ENCODE peak calls at places on chromosomes 12 and 14, in nine cellular contexts. S is heart right ventricle, W is breast epithelium, M is Peyer's patch, V is upper lobe of left lung, H is GM23338, G is PC-3, L is colonic mucosa, Y is sigmoid colon. R is an unnamed sample. For H3K36me3, the result is how much of the 10 kb centered on the place peaks cover.

GRCh38 chr14:100587248-100587762 is at the start of gene BEGAIN:
- DNase-seq in S (no peak), G (no peak), L (no peak), M (peak), V (no peak), Y (no peak), W (no peak), H (peak), R (no peak)

GRCh38 chr12:108690191-108690518 is 41.2 kb downstream of the CORO1C start:
- DNase-seq in M (no peak), L (no peak), W (no peak), V (no peak), G (no peak), H (no peak), Y (no peak), S (no peak), R (no peak)

GRCh38 chr12:115411121-115411520 is 727.1 kb upstream of the TBX3 start:
- DNase-seq in M (no peak), G (no peak), H (peak), S (no peak), W (no peak), Y (no peak), L (no peak), V (no peak), R (no peak)

GRCh38 chr14:94227029-94227428 is 52.9 kb downstream of the PPP4R4 start:
- DNase-seq in W (no peak), H (no peak), L (no peak), M (no peak), G (no peak), Y (no peak), V (no peak), S (no peak), R (peak)

GRCh38 chr12:91355150-91356006 is 172.8 kb upstream of the DCN start:
- DNase-seq in M (peak), L (peak), Y (peak), H (peak), V (peak), S (peak), W (peak), G (peak), R (peak)

GRCh38 chr12:15209782-15210181 is 11.4 kb downstream of the RERG start:
- DNase-seq in G (no peak), Y (no peak), W (no peak), M (no peak), H (no peak), L (no peak), S (no peak), V (no peak), R (peak)

GRCh38 chr12:96235497-96235826 is 41.3 kb downstream of the ELK3 start:
- DNase-seq in G (no peak), Y (peak), L (no peak), V (no peak), M (no peak), H (no peak), W (no peak), S (no peak), R (no peak)

GRCh38 chr12:12585115-12585862 is 22.6 kb upstream of the DUSP16 start:
- DNase-seq in V (no peak), W (no peak), G (peak), M (no peak), L (no peak), S (no peak), H (peak), Y (no peak), R (no peak)

GRCh38 chr14:61280092-61280525 is 1.0 kb downstream of the TMEM30B start:
- DNase-seq in S (no peak), M (peak), Y (no peak), H (no peak), W (peak), G (peak), V (peak), L (peak), R (no peak)

GRCh38 chr12:14957769-14958168 is 3.6 kb downstream of the ARHGDIB start:
- DNase-seq in W (no peak), Y (no peak), L (no peak), S (no peak), V (no peak), G (no peak), M (no peak), H (no peak), R (no peak)

GRCh38 chr12:75984577-75985182 is 46.9 kb downstream of the PHLDA1 start:
- DNase-seq in S (no peak), V (no peak), G (no peak), M (no peak), Y (no peak), L (no peak), W (no peak), H (no peak), R (no peak)

GRCh38 chr12:54417712-54418440 is 1.2 kb downstream of the ITGA5 start:
- DNase-seq in H (peak), V (peak), L (no peak), G (no peak), M (no peak), W (no peak), Y (peak), S (peak), R (peak)

GRCh38 chr12:126747530-126748149 is 1519.3 kb upstream of the TMEM132C start:
- DNase-seq in L (peak), H (peak), V (peak), M (no peak), W (no peak), G (peak), Y (no peak), S (peak), R (peak)

GRCh38 chr14:23564876-23565275 is 2.7 kb downstream of the AP1G2 start:
- DNase-seq in L (no peak), Y (peak), V (no peak), H (no peak), S (no peak), G (no peak), M (no peak), W (no peak), R (no peak)

GRCh38 chr14:68928770-68929550 is 50.1 kb downstream of the ACTN1 start:
- DNase-seq in Y (no peak), H (no peak), V (no peak), S (no peak), L (no peak), M (no peak), W (no peak), G (no peak), R (no peak)

GRCh38 chr14:22824711-22825359 is 4.9 kb upstream of the MRPL52 start:
- DNase-seq in Y (peak), M (no peak), W (no peak), L (no peak), S (no peak), H (no peak), G (peak), V (no peak), R (peak)

GRCh38 chr12:12835378-12836145 is 22.4 kb downstream of the DDX47 start:
- DNase-seq in M (no peak), G (peak), H (no peak), V (peak), W (no peak), L (no peak), Y (no peak), S (no peak), R (no peak)

GRCh38 chr12:58097741-58098140 is 156.4 kb downstream of the ATP23 start:
- DNase-seq in L (no peak), Y (no peak), S (no peak), G (no peak), M (no peak), V (no peak), W (no peak), H (no peak), R (no peak)

GRCh38 chr14:101739446-101740141 is 21.9 kb upstream of the PPP2R5C start:
- DNase-seq in G (no peak), W (no peak), H (no peak), Y (no peak), M (no peak), S (no peak), L (peak), V (peak), R (no peak)

GRCh38 chr12:106974525-106974924 is 12.4 kb downstream of the MTERF2 start:
- DNase-seq in L (no peak), W (no peak), S (no peak), H (no peak), Y (no peak), G (no peak), M (no peak), V (no peak), R (no peak)

GRCh38 chr12:47744005-47744651 is 14.6 kb downstream of the RAPGEF3 start:
- DNase-seq in G (peak), V (peak), Y (no peak), M (peak), S (no peak), H (peak), W (peak), L (peak), R (no peak)

GRCh38 chr12:40238221-40238902 is 13.6 kb downstream of the LRRK2 start:
- DNase-seq in H (no peak), G (no peak), L (no peak), Y (no peak), V (no peak), S (no peak), M (no peak), W (no peak), R (no peak)

GRCh38 chr14:21933681-21934080 is 260.1 kb upstream of the OR4E1 start:
- DNase-seq in S (no peak), L (no peak), H (peak), M (no peak), G (peak), W (no peak), Y (no peak), V (no peak), R (no peak)

GRCh38 chr14:94342334-94342934 is 19.3 kb upstream of the SERPINA6 start:
- DNase-seq in V (peak), M (peak), S (peak), W (peak), H (no peak), G (peak), L (peak), Y (peak), R (peak)

GRCh38 chr12:67415473-67415872 is 146.3 kb downstream of the CAND1 start:
- DNase-seq in V (no peak), G (peak), Y (no peak), S (no peak), H (peak), L (no peak), M (no peak), W (no peak), R (peak)

GRCh38 chr14:95184413-95184790 is 27.1 kb upstream of the DICER1 start:
- DNase-seq in S (no peak), M (no peak), V (no peak), W (no peak), G (no peak), H (no peak), L (no peak), Y (no peak), R (no peak)

GRCh38 chr14:100158566-100159106 is 809 bp downstream of the DEGS2 start:
- DNase-seq in S (no peak), W (no peak), H (no peak), Y (no peak), L (no peak), G (no peak), M (peak), V (no peak), R (no peak)

GRCh38 chr14:103310576-103311095 is 23.4 kb upstream of the EIF5 start:
- DNase-seq in H (no peak), W (no peak), Y (no peak), V (no peak), G (no peak), M (no peak), S (no peak), L (no peak), R (no peak)

GRCh38 chr12:70724444-70724843 is 87.2 kb upstream of the PTPRB start:
- DNase-seq in L (no peak), G (peak), Y (no peak), H (peak), W (no peak), S (no peak), V (no peak), M (no peak), R (peak)

GRCh38 chr12:75322464-75322863 is 7.7 kb downstream of the CAPS2 start:
- DNase-seq in V (no peak), G (no peak), M (no peak), H (no peak), S (no peak), L (no peak), W (no peak), Y (no peak), R (peak)

GRCh38 chr14:50021261-50021660 is 95.1 kb downstream of the VCPKMT start:
- DNase-seq in W (no peak), Y (no peak), L (no peak), G (no peak), S (no peak), V (no peak), H (no peak), M (no peak), R (no peak)

GRCh38 chr14:59265808-59266207 is 77.3 kb downstream of the DAAM1 start:
- DNase-seq in Y (no peak), M (peak), V (no peak), L (no peak), S (no peak), W (no peak), H (no peak), G (peak), R (no peak)

GRCh38 chr12:102069707-102070106 is 7.9 kb upstream of the WASHC3 start:
- DNase-seq in S (no peak), W (no peak), M (no peak), V (no peak), L (no peak), H (no peak), G (no peak), Y (no peak), R (no peak)

GRCh38 chr12:84172823-84173424 is 739.7 kb downstream of the SLC6A15 start:
- DNase-seq in G (no peak), Y (no peak), S (no peak), H (no peak), L (no peak), W (no peak), M (no peak), V (no peak), R (no peak)

GRCh38 chr12:81976661-81977060 is 217.5 kb upstream of the PPFIA2 start:
- DNase-seq in W (no peak), V (no peak), M (no peak), S (no peak), G (no peak), H (no peak), L (no peak), Y (no peak), R (no peak)

GRCh38 chr12:95583933-95584332 is 32.7 kb upstream of the USP44 start:
- DNase-seq in Y (no peak), V (no peak), M (no peak), G (no peak), H (no peak), L (no peak), W (no peak), S (no peak), R (no peak)

DNA sequence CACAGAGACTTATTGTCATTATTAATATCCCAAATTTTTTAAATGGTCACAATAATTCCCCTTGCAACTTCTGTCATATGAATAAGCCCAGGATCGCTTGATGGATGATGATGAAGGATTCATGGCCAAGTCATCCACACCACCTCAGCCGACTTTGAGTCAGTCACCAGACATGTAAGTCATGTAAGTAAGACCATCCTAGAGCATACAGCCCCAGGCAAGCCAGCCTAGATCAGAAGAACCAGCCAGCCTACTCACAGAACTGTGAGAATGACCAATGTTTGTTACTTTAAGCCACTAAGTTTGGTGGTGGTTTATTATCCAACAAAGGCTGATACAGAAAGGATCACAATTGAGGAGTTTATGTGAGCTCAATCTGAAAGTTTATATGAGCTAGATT is 341.8 kb downstream of the NRXN3 start:
- DNase-seq in L (no peak), W (no peak), Y (no peak), H (no peak), M (no peak), V (no peak), S (no peak), G (no peak), R (no peak)
- H3K27ac ChIP-seq in L (no peak), W (no peak), Y (no peak), H (no peak), M (no peak), V (no peak), S (no peak), G (no peak), R (no peak)

GRCh38 chr14:73105727-73106126 is 30.6 kb upstream of the PSEN1 start:
- DNase-seq in H (no peak), L (no peak), W (no peak), M (no peak), G (no peak), Y (no peak), V (no peak), S (no peak), R (no peak)
- H3K36me3 ChIP-seq in H (half or more), L (under half), W (under half), M (under half), G (half or more), Y (half or more), V (half or more), S (half or more), R (under half)

GRCh38 chr12:104724992-104725585 is 233.0 kb downstream of the SLC41A2 start:
- DNase-seq in S (no peak), V (no peak), M (no peak), L (no peak), Y (no peak), G (no peak), W (no peak), H (no peak), R (no peak)

GRCh38 chr12:104727866-104728449 is 230.1 kb downstream of the SLC41A2 start:
- DNase-seq in G (no peak), W (no peak), Y (no peak), L (no peak), S (no peak), H (no peak), V (no peak), M (no peak), R (no peak)

GRCh38 chr12:104722541-104723534 is 235.3 kb downstream of the SLC41A2 start:
- DNase-seq in S (no peak), W (no peak), G (no peak), V (no peak), L (no peak), M (no peak), H (peak), Y (no peak), R (no peak)

GRCh38 chr12:104723895-104724294 is 234.2 kb downstream of the SLC41A2 start:
- DNase-seq in V (no peak), W (no peak), L (no peak), M (no peak), G (no peak), S (no peak), Y (no peak), H (no peak), R (no peak)

GRCh38 chr12:104725610-104726009 is 232.5 kb downstream of the SLC41A2 start:
- DNase-seq in V (no peak), H (no peak), Y (no peak), L (no peak), W (no peak), G (no peak), M (no peak), S (no peak), R (no peak)
- H3K27ac ChIP-seq in V (no peak), H (no peak), Y (no peak), L (no peak), W (no peak), G (no peak), M (no peak), S (no peak), R (no peak)

DNA sequence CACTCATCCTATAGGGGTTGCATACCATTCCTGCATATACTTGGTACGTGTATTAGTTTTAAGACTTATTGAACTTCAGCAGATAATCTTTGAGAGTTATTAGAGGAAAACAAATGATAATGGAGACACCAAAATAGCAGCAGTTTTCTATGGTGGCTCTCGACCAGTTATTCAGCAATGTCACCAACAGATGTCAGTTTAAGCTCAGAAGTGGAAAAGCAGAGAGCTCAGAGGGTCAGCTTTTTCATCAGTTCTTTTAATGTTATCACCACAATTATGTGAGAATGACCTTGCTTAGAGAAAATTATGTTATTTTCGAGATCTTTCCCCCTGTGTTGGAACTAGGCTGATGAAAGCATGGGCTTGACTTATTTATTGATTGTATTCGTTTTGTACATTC is 32.0 kb downstream of the PTPN11 start:
- DNase-seq in H (no peak), S (no peak), W (no peak), V (no peak), G (no peak), Y (no peak), L (no peak), M (no peak), R (no peak)
- H3K36me3 ChIP-seq in H (under half), S (half or more), W (under half), V (under half), G (under half), Y (under half), L (under half), M (under half), R (under half)

DNA sequence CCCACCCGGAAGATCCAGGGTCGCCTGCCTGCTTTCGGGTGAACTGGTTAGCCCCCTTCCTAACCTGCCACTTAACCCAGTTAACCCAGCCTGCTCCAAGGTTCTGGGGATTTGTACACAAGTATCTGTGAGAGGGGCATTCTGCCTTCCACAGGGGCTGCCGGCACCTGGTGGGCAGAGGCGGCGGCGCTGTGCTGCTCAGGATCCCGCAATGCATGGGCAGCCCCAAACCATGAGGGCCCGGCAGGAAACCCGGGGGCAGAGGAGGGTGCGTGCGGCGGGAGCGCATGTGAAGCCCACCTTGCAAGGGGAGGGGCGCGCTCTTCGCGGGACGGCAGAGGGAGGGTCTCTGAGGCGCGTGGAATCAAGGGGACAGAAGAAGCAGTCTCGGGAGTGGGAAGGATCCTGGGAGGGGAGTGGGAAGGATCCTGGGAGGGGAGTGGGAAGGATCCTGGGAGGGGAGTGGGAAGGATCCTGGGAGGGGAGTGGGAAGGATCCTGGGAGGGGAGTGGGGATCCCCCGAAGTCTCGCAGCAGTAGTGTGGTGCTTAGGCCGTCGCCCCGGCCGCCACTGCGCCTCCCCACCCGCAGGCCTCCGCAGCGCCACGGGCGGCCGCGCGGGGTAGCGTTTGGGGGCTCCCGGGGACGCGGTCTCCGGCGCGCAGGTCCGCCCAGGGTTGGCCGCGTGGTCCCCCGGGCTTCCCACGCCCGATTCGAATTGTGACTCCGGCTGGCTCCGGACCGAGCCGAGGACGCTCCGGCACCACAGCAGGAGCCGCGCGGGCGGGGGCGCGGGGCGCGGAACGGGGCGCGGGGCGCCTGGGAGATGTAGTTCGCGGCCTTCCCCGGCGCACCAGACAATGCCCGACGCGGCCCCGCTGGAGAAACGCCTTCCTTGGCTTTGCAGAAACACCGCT is 4.9 kb upstream of the MTA1 start:
- DNase-seq in M (peak), V (peak), L (peak), Y (peak), S (peak), G (peak), H (peak), W (no peak), R (peak)
- H3K27ac ChIP-seq in M (peak), V (peak), L (peak), Y (peak), S (peak), G (no peak), H (no peak), W (peak), R (no peak)

DNA sequence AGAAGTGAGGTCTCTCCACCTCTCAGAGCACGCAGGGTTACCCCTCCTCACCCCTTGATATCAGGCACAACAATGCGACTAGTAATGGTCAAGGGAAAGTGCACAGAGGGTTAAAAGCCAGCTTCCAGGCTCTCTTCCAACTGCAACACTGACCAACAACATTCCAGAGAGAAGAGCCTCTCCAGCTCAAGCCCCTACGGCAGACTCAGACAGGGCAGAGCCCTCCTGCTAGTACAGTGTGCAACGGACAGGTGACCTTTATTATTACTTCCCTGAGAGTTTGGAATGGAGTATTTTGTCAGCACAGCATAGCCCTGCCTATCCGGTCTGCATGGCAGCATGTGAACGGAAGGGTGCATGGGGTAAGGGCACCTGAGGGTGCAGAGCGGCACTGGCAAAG is 73.0 kb downstream of the PTPN21 start:
- DNase-seq in H (no peak), W (no peak), G (no peak), M (no peak), V (peak), S (no peak), L (no peak), Y (no peak), R (no peak)
- H3K36me3 ChIP-seq in H (under half), W (under half), G (under half), M (under half), V (under half), S (under half), L (under half), Y (under half), R (under half)